ENCODE peak calls at places on chromosome 11, in eight cellular contexts. V, Q, X, G, Z, O, D and W are unnamed samples.
A peak's percentile ranks its signal among the peaks of the same experiment; 100 is the strongest.

GRCh38 chr11:44530413-44531115 is 34.9 kb upstream of the CD82 start:
- DNase-seq in D (no peak), O (no peak), Z (peak; percentile 13), X (no peak), Q (no peak), G (no peak), V (no peak), W (no peak)

GRCh38 chr11:1876361-1877063 is 15.2 kb downstream of the PRR33 start:
- DNase-seq in D (peak; percentile 47), Q (peak; percentile 48), V (peak; percentile 48), O (no peak), X (no peak), Z (peak; percentile 1), G (peak; percentile 85), W (no peak)

GRCh38 chr11:15826008-15826650 is 530.2 kb downstream of the SOX6 start:
- DNase-seq in Q (no peak), X (no peak), O (no peak), Z (no peak), V (no peak), D (no peak), G (no peak), W (no peak)

GRCh38 chr11:1073261-1073724 is 1.4 kb upstream of the MUC2 start:
- DNase-seq in Q (peak; percentile 87), G (peak; percentile 85), X (no peak), O (no peak), Z (no peak), D (peak; percentile 54), V (peak; percentile 83), W (no peak)

GRCh38 chr11:12706531-12707499 is 32.6 kb downstream of the TEAD1 start:
- DNase-seq in X (no peak), D (peak; percentile 40), V (no peak), O (peak; percentile 87), G (no peak), Q (no peak), Z (no peak), W (no peak)

GRCh38 chr11:29124436-29124835 is 892.4 kb downstream of the KCNA4 start:
- DNase-seq in D (no peak), Z (no peak), X (no peak), V (no peak), G (no peak), O (no peak), Q (no peak), W (no peak)

GRCh38 chr11:59778122-59778521 is 22.9 kb downstream of the STX3 start:
- DNase-seq in Q (peak; percentile 52), X (no peak), Z (no peak), V (peak; percentile 24), D (no peak), O (no peak), G (no peak), W (no peak)

GRCh38 chr11:88363004-88363403 is 25.5 kb upstream of the CTSC start:
- DNase-seq in G (no peak), V (no peak), Q (no peak), Z (no peak), X (no peak), O (no peak), D (no peak), W (no peak)

GRCh38 chr11:99501655-99502054 is 480.9 kb downstream of the CNTN5 start:
- DNase-seq in D (no peak), G (no peak), Z (no peak), Q (no peak), V (no peak), X (no peak), O (no peak), W (no peak)

GRCh38 chr11:133957926-133958325 is 1.2 kb upstream of the IGSF9B start:
- DNase-seq in V (no peak), G (no peak), Z (no peak), D (no peak), X (no peak), Q (no peak), O (no peak), W (no peak)

GRCh38 chr11:114180301-114181055 is 115.7 kb upstream of the NNMT start:
- DNase-seq in Z (no peak), X (no peak), V (peak; percentile 15), Q (peak; percentile 88), G (no peak), O (peak; percentile 22), D (no peak), W (no peak)

GRCh38 chr11:14336507-14337503 is 22.2 kb downstream of the RRAS2 start:
- DNase-seq in O (no peak), Z (no peak), D (no peak), V (peak; percentile 85), X (no peak), Q (no peak), G (no peak), W (no peak)